ENCODE peak calls at places on chromosomes 4 and X, in four cellular contexts. K is tibial nerve, N is uterus, Y is BJ. I is an unnamed sample.

GRCh38 chr4:158350161-158350560 is 139.9 kb downstream of the TMEM144 start:
- DNase-seq in K (no peak), N (no peak), Y (no peak), I (no peak)

GRCh38 chr4:107740950-107741701 is 21.1 kb upstream of the PAPSS1 start:
- DNase-seq in K (peak; percentile 48), N (peak; percentile 67), Y (peak; percentile 53), I (peak; percentile 21)

GRCh38 chr4:38891051-38891738 is 23.6 kb downstream of the FAM114A1 start:
- DNase-seq in K (no peak), N (no peak), Y (no peak), I (no peak)

GRCh38 chr4:41061482-41062185 is 152.7 kb downstream of the APBB2 start:
- DNase-seq in K (no peak), N (no peak), Y (no peak), I (no peak)

GRCh38 chrX:46326161-46326560 is 219.1 kb downstream of the ZNF674 start:
- DNase-seq in K (no peak), N (no peak), Y (no peak), I (no peak)

GRCh38 chrX:70169281-70169680 is 8.0 kb upstream of the DGAT2L6 start:
- DNase-seq in K (no peak), N (no peak), Y (no peak), I (no peak)

GRCh38 chr4:8701101-8702019 is 108.8 kb downstream of the CPZ start:
- DNase-seq in K (no peak), N (no peak), Y (no peak), I (peak; percentile 3)

GRCh38 chr4:8383016-8383415 is 57.5 kb downstream of the ACOX3 start:
- DNase-seq in K (no peak), N (no peak), Y (no peak), I (no peak)

GRCh38 chrX:2404816-2405215 is 96.0 kb downstream of the DHRSX start:
- DNase-seq in K (no peak), N (no peak), Y (no peak), I (no peak)

GRCh38 chr4:96352051-96352517 is 512.2 kb downstream of the PDHA2 start:
- DNase-seq in K (no peak), N (no peak), Y (no peak), I (no peak)

GRCh38 chr4:108484187-108484586 is 136.2 kb upstream of the RPL34 start:
- DNase-seq in K (no peak), N (no peak), Y (no peak), I (no peak)

GRCh38 chrX:152197425-152197824 is 59.0 kb upstream of the MAGEA10 start:
- DNase-seq in K (no peak), N (no peak), Y (no peak), I (no peak)

GRCh38 chr4:147195386-147195785 is 249.7 kb upstream of the TTC29 start:
- DNase-seq in K (no peak), N (no peak), Y (no peak), I (no peak)

GRCh38 chr4:2689825-2690700 is 66.1 kb downstream of the TNIP2 start:
- DNase-seq in K (no peak), N (no peak), Y (no peak), I (peak; percentile 16)

GRCh38 chr4:113961322-113961698 is 18.1 kb downstream of the ARSJ start:
- DNase-seq in K (no peak), N (no peak), Y (no peak), I (no peak)

GRCh38 chr4:56267558-56267957 is 119.7 kb downstream of the AASDH start:
- DNase-seq in K (no peak), N (no peak), Y (no peak), I (no peak)

GRCh38 chrX:125205918-125206665 is 113.6 kb upstream of the TEX13C start:
- DNase-seq in K (no peak), N (no peak), Y (no peak), I (no peak)

GRCh38 chrX:1448793-1449580 is 3.7 kb downstream of the ASMTL start:
- DNase-seq in K (no peak), N (peak; percentile 7), Y (no peak), I (no peak)

GRCh38 chrX:129239371-129239770 is 283.9 kb downstream of the SMARCA1 start:
- DNase-seq in K (no peak), N (no peak), Y (no peak), I (no peak)

GRCh38 chrX:129235903-129236302 is 287.4 kb downstream of the SMARCA1 start:
- DNase-seq in K (no peak), N (no peak), Y (no peak), I (no peak)

GRCh38 chrX:129233791-129234190 is 289.5 kb downstream of the SMARCA1 start:
- DNase-seq in K (no peak), N (no peak), Y (no peak), I (no peak)

GRCh38 chrX:129238011-129238410 is 285.3 kb downstream of the SMARCA1 start:
- DNase-seq in K (no peak), N (no peak), Y (no peak), I (no peak)
- H3K4me3 ChIP-seq in K (no peak overlapping the region), N (no peak overlapping the region), Y (no peak overlapping the region), I (no peak overlapping the region)

DNA sequence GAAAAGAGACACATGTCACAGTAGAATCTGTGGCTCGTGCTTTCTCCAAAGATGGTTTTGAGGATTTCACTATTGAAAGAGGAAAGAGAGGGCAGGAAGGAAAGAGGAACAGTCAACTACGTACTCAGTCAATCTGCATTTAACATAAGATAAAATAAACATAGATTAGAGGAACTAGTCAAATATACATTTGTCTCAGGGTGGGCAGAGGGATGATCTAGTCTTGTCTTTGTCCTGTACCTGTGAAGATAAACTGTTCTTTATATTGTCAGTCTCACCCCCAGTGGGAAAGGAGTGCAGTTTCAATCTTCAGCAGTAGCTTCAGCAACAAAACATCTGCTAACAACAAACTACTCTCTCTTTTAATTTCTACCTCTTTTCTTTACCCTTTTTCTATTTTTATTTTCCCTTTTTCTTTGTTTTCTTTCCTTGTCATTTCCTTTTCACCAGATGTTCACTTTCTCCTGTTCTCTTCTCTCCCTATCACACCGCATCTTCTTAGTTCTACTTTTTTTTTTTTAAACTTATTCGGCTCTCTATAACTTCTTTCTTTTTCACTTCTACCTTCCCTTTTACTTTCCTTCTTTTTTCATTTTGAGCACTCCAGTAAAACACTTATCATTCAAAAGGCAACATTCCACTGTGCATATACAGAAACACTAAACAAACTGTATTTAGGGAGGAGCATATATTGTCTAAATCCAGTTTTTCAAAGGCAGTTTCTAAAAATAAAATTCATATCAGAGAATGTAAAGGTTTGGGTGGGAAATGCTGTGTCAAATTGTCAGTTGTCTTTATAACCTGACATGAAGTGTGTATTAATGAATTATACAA is 51.4 kb upstream of the GUCY1A1 start:
- DNase-seq in K (no peak), N (no peak), Y (no peak), I (no peak)
- H3K4me3 ChIP-seq in K (no peak overlapping the region), N (no peak overlapping the region), Y (no peak overlapping the region), I (no peak overlapping the region)

DNA sequence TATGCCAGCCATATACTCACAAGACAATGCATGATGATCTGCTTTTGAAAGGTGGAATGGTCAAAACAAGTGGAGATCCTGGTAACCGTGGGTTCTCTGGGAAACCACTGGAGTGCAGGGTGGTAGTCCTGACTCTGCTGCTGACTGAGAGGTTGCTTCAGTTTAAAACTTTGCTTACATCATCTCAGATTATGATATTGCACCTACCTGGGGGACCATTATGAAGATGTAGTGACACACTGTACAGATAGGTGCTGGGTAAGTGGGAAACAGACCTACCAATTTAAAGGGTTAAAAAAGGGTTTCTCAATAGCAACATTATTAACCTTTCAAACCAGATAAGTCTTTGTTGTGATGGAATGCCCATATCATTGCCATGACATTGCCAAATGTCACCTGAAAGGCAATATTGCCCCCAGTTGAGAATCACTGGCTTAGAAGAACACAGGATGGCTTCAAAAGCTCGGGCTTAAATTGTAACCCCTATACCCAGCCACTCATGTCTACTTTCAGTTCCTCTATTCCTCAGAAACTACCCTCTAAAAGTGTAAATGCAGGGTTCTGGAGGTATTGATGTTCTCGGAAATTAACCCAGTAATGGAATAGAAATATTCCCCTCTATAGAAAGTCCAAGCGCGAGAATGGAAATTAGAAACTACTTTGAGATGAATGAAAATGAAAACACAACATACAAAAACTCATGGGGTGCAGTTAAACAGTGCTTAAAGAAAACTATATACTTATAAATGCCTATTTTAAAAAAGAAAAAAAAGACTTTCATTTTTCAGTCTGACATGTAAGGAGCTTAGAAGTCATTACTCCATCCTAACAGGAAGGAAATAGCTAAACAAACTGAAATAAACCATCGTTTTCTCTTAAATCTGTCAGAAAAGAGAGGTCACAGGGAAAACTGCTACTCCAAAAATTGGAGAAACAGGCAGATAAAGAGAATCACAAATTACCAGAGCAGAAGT is 65.8 kb downstream of the ARHGEF6 start:
- DNase-seq in K (no peak), N (no peak), Y (no peak), I (no peak)
- H3K4me3 ChIP-seq in K (no peak overlapping the region), N (no peak overlapping the region), Y (no peak overlapping the region), I (no peak overlapping the region)

DNA sequence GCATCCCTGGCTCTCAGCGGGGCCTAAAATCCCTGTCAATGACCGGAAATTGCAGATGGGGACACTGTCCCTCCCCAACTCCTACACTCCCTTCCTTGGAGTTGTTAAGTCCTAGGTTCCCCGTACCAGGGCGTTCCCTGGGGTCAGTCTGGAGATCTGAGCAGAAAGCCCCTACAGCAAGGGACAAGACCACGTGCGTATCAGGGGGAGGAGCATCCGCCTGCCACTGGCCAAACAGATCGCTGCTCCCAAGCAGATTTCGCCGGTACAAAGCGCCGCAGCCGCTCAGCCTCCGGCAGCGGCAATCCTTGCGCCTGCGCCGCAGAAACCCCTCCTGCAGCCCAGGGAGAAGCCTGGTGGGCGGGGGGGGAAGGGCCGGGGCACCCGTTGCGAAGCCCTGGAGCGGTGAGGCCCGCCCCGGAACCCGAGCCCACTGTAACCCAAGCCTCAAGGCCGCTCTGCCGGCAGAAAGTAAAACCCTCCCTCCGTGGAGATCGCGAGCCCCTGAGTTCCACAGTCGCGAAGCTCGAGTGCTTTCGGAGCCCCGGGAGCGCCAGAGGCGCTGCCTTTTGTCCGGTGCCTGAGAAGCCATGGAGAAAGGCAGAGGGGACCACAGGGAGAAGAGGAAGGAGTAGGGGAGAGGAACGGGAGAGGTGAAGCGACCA is 2.7 kb downstream of the CRMP1 start:
- DNase-seq in K (no peak), N (no peak), Y (no peak), I (no peak)
- H3K4me3 ChIP-seq in K (no peak overlapping the region), N (peak overlapping the region; percentile 1), Y (no peak overlapping the region), I (no peak overlapping the region)

DNA sequence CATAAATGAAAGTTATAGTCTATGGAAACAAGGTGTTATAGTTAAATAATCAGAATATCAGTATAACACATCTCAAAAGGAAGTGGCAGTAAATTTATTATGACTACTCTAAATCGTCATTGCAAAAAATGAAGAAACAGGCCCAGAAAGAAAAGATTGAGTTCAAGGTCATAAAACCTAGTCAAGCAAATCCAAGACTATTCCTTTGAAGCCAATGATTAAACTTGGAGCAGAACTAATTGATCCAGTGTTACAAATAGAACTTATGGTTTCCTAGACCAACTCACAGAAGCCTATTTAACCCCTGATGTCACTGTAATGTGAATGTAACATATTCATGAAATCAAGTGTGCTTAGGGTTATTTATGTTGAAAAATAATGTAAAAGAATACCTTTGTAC is 1.9 kb downstream of the FAM199X start:
- DNase-seq in K (no peak), N (no peak), Y (no peak), I (no peak)
- H3K4me3 ChIP-seq in K (no peak overlapping the region), N (no peak overlapping the region), Y (peak overlapping the region; percentile 91), I (no peak overlapping the region)

GRCh38 chr4:145734051-145734450 is 54.1 kb downstream of the C4orf51 start:
- DNase-seq in K (no peak), N (peak; percentile 32), Y (no peak), I (no peak)

GRCh38 chr4:145732895-145733880 is 53.2 kb downstream of the C4orf51 start:
- DNase-seq in K (peak; percentile 83), N (peak; percentile 95), Y (peak; percentile 70), I (peak; percentile 95)

GRCh38 chr4:145731026-145731425 is 51.1 kb downstream of the C4orf51 start:
- DNase-seq in K (no peak), N (no peak), Y (no peak), I (peak; percentile 60)

GRCh38 chr4:145732416-145732815 is 52.5 kb downstream of the C4orf51 start:
- DNase-seq in K (no peak), N (no peak), Y (no peak), I (peak; percentile 14)

GRCh38 chr4:145732001-145732400 is 52.1 kb downstream of the C4orf51 start:
- DNase-seq in K (no peak), N (no peak), Y (no peak), I (no peak)
- H3K4me3 ChIP-seq in K (peak overlapping the region; percentile 83), N (peak overlapping the region; percentile 65), Y (no peak overlapping the region), I (no peak overlapping the region)

GRCh38 chrX:38807873-38808272 is 6.6 kb downstream of the MID1IP1 start:
- DNase-seq in K (no peak), N (no peak), Y (no peak), I (no peak)
- H3K4me3 ChIP-seq in K (no peak overlapping the region), N (no peak overlapping the region), Y (no peak overlapping the region), I (no peak overlapping the region)